ENCODE peak calls at places on chromosomes 6 and 20, in six cellular contexts. E is iPS DF 6.9, C is adrenal gland, A is PC-3, Q is transverse colon, L is stomach. F is an unnamed sample. For H3K4me1 and H3K36me3, the result is how much of the 10 kb centered on the place peaks cover.

GRCh38 chr20:24776755-24777271 is 172.3 kb upstream of the CST7 start:
- DNase-seq in C (no peak), A (no peak), L (peak), Q (peak), E (no peak), F (no peak)

GRCh38 chr6:134031696-134032255 is 20.6 kb downstream of the SLC2A12 start:
- DNase-seq in L (no peak), E (no peak), C (no peak), A (peak), Q (no peak), F (no peak)

GRCh38 chr6:166998256-166999144 is 697 bp upstream of the CEP43 start:
- DNase-seq in A (no peak), E (no peak), L (peak), Q (peak), C (peak), F (peak)

GRCh38 chr20:45100563-45101245 is at the start of gene KCNS1:
- DNase-seq in L (no peak), E (peak), A (no peak), Q (no peak), C (peak), F (no peak)

GRCh38 chr20:61821698-61822097 is 244.0 kb downstream of the TAF4 start:
- DNase-seq in L (no peak), C (no peak), A (no peak), Q (no peak), E (no peak), F (no peak)

GRCh38 chr6:40356242-40356910 is 230.8 kb downstream of the LRFN2 start:
- DNase-seq in C (no peak), L (no peak), E (no peak), Q (no peak), A (no peak), F (no peak)

GRCh38 chr20:1002682-1003561 is 811 bp upstream of the RSPO4 start:
- DNase-seq in A (no peak), Q (no peak), C (no peak), L (no peak), E (no peak), F (no peak)

GRCh38 chr20:44074252-44075151 is 112.5 kb downstream of the JPH2 start:
- DNase-seq in Q (no peak), L (peak), E (no peak), A (peak), C (peak), F (no peak)

GRCh38 chr6:105759015-105759414 is 327.1 kb upstream of the PRDM1 start:
- DNase-seq in A (peak), C (no peak), E (no peak), L (no peak), Q (no peak), F (no peak)

GRCh38 chr20:2084703-2085102 is 16.9 kb upstream of the STK35 start:
- DNase-seq in L (no peak), C (no peak), E (no peak), A (no peak), Q (no peak), F (no peak)

GRCh38 chr20:31260326-31260932 is 3.0 kb downstream of the DEFB115 start:
- DNase-seq in Q (no peak), A (peak), E (no peak), L (no peak), C (no peak), F (no peak)

GRCh38 chr20:23086056-23086551 is at the start of gene CD93:
- DNase-seq in Q (no peak), C (no peak), L (no peak), E (no peak), A (no peak), F (no peak)

GRCh38 chr20:23088891-23089290 is 2.8 kb upstream of the CD93 start:
- DNase-seq in E (no peak), C (no peak), L (no peak), Q (no peak), A (no peak), F (no peak)

GRCh38 chr20:23085415-23086055 is 589 bp downstream of the CD93 start:
- DNase-seq in A (no peak), C (no peak), E (no peak), L (no peak), Q (no peak), F (no peak)

GRCh38 chr20:23086931-23087411 is 847 bp upstream of the CD93 start:
- DNase-seq in E (no peak), C (peak), Q (peak), A (no peak), L (no peak), F (no peak)

GRCh38 chr20:23087587-23088275 is 1.6 kb upstream of the CD93 start:
- DNase-seq in Q (no peak), A (no peak), E (no peak), C (no peak), L (no peak), F (no peak)
- H3K27ac ChIP-seq in Q (peak), A (no peak), E (no peak), C (peak), L (peak), F (peak)

GRCh38 chr6:43780293-43780692 is 10.3 kb downstream of the VEGFA start:
- DNase-seq in Q (no peak), L (no peak), C (no peak), A (no peak), E (no peak), F (no peak)

GRCh38 chr6:43779864-43780260 is 9.9 kb downstream of the VEGFA start:
- DNase-seq in E (no peak), C (peak), A (no peak), L (peak), Q (no peak), F (no peak)

GRCh38 chr6:43778976-43779863 is 9.2 kb downstream of the VEGFA start:
- DNase-seq in Q (no peak), C (no peak), L (no peak), E (no peak), A (no peak), F (no peak)

GRCh38 chr6:43776799-43777776 is 7.1 kb downstream of the VEGFA start:
- DNase-seq in E (no peak), Q (no peak), A (no peak), C (peak), L (no peak), F (no peak)

GRCh38 chr6:43778131-43778857 is 8.3 kb downstream of the VEGFA start:
- DNase-seq in Q (no peak), E (no peak), C (no peak), A (no peak), L (no peak), F (no peak)
- H3K4me1 ChIP-seq in Q (under half), E (under half), C (under half), A (under half), L (half or more), F (under half)

GRCh38 chr6:31837612-31838553 is 10.3 kb downstream of the HSPA1B start:
- DNase-seq in C (no peak), L (no peak), A (no peak), E (no peak), Q (no peak), F (no peak)
- H3K36me3 ChIP-seq in C (under half), L (half or more), A (under half), E (under half), Q (under half), F (under half)

DNA sequence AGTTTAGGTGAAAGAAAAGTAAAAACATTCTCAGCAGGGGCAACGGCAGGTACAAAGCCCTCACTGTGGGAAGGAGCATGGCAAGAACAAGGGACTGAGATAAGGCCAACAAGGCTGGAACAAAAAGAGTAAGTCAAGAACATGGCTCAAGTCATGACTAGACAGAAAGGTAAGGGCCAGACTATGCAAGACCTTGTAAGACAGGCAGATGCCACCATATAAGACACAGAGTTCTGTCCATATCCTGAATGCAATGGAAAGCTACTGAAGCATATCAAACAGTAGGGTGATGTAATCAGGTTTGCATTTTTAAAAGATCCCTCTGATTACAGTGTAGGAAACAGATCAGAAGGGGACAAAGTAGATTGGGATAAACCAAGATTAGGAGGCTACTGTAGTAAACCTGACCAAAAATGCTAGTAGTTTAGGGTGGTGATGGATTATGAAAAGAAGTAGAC is 5.5 kb downstream of the REV3L start:
- DNase-seq in C (no peak), A (no peak), L (no peak), Q (no peak), E (no peak), F (no peak)
- H3K27ac ChIP-seq in C (no peak), A (no peak), L (peak), Q (peak), E (no peak), F (no peak)

GRCh38 chr20:35303382-35303734 is 11.1 kb upstream of the FAM83C start:
- DNase-seq in E (no peak), L (no peak), Q (no peak), A (no peak), C (no peak), F (no peak)
- H3K4me1 ChIP-seq in E (under half), L (half or more), Q (under half), A (half or more), C (under half), F (under half)

DNA sequence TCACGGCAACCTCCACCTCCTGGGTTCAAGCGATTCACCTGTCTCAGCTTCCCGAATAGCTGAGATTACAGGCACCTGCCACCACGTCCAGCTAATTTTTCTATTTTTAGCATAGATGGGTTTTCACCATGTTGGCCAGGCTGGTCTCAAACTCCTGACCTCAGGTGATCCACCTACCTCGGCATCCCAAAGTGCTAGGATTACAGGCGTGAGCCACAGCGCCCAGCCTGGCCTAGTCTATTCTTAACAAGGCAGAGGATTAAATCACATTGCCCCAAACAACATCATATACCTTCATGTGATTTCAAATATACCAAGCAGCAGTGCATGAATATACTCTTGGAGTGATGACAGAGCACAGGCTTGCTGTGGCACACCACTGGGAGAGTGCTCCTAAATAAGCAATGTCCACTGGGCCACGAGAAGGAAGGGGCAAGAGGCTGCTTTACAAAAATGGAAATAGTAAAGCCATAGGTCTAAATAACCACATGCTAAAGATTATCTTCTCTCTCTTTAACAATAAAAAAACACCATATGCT is 76.6 kb upstream of the TULP1 start:
- DNase-seq in Q (no peak), C (no peak), A (no peak), L (no peak), E (no peak), F (no peak)
- H3K36me3 ChIP-seq in Q (half or more), C (under half), A (under half), L (half or more), E (under half), F (half or more)

DNA sequence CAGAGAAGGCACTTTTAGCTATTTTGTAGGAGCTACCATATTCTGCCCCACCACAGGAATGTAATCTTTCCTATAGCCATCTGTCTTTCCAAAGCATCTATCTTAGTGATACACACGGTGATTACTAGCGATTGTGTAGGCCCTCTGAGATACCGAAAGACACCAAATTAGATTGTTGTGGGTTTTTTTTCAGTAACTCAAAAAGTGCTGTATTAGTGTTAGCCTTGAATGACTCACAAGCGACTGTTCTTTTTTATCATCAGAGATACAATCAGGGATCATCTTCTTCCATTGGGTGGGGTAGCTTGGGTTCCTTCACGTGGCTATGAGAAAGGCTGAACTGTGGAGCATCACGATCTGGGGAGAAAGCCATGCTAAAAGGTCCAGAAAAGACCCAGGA is 160.2 kb downstream of the MTFR2 start:
- DNase-seq in E (no peak), C (peak), A (peak), L (no peak), Q (no peak), F (no peak)
- H3K27ac ChIP-seq in E (no peak), C (no peak), A (no peak), L (no peak), Q (no peak), F (no peak)

GRCh38 chr6:9566096-9566495 is 848.8 kb downstream of the TFAP2A start:
- DNase-seq in A (no peak), E (no peak), Q (no peak), C (no peak), L (no peak), F (no peak)
- H3K4me1 ChIP-seq in A (under half), E (under half), Q (under half), C (under half), L (under half), F (under half)

GRCh38 chr6:169233181-169233580 is 20.5 kb downstream of the THBS2 start:
- DNase-seq in Q (no peak), C (no peak), L (peak), E (no peak), A (no peak), F (no peak)

GRCh38 chr6:169234634-169235033 is 19.0 kb downstream of the THBS2 start:
- DNase-seq in L (peak), A (no peak), E (no peak), C (no peak), Q (no peak), F (no peak)

GRCh38 chr6:169232507-169232931 is 21.1 kb downstream of the THBS2 start:
- DNase-seq in L (peak), A (no peak), Q (no peak), E (no peak), C (no peak), F (no peak)

GRCh38 chr6:169235286-169235685 is 18.4 kb downstream of the THBS2 start:
- DNase-seq in Q (no peak), E (no peak), A (no peak), L (no peak), C (no peak), F (no peak)

DNA sequence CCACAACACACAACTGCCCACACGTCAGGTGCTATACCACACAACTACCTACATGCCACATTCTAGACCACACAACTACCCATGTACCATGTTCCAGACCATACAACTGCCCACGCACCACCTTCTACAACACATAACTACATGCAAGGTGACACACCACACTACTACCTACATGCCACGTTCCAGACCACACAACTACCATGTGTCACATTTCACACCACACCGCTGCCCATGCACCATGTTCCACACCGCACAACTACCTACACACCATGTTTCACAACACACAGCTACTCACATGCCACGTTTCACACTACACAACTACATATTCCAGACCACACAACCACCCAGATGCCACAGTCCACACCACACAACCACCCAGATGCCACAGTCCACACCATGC is 19.8 kb downstream of the THBS2 start:
- DNase-seq in L (peak), C (no peak), Q (no peak), A (no peak), E (no peak), F (no peak)
- H3K36me3 ChIP-seq in L (under half), C (under half), Q (under half), A (under half), E (under half), F (under half)

GRCh38 chr6:5906340-5906670 is 100.4 kb downstream of the NRN1 start:
- DNase-seq in L (no peak), C (no peak), E (no peak), Q (no peak), A (no peak), F (no peak)
- H3K27ac ChIP-seq in L (peak), C (no peak), E (no peak), Q (peak), A (no peak), F (no peak)

F was measured in Peyer's patch.